ENCODE peak calls at places on chromosomes 6 and 20, in five cellular contexts. One of them, this sample, is unnamed.

GRCh38 chr6:63058601-63059000 is 152.7 kb upstream of the FKBP1C start:
- DNase-seq in neuronal stem cell: no peak
- DNase-seq in mesendoderm: peak; percentile 79
- DNase-seq in IMR-90: no peak
- DNase-seq in H9: no peak
- DNase-seq in this sample: no peak

GRCh38 chr6:6820688-6821238 is 232.2 kb downstream of the LY86 start:
- DNase-seq in neuronal stem cell: peak; percentile 33
- DNase-seq in mesendoderm: peak; percentile 74
- DNase-seq in IMR-90: no peak
- DNase-seq in H9: peak; percentile 78
- DNase-seq in this sample: no peak

GRCh38 chr20:5642155-5642981 is 107.8 kb upstream of the SHLD1 start:
- DNase-seq in neuronal stem cell: no peak
- DNase-seq in mesendoderm: no peak
- DNase-seq in IMR-90: no peak
- DNase-seq in H9: no peak
- DNase-seq in this sample: peak; percentile 66

GRCh38 chr6:151014404-151015150 is 149.1 kb downstream of the MTHFD1L start:
- DNase-seq in neuronal stem cell: peak; percentile 60
- DNase-seq in mesendoderm: peak; percentile 80
- DNase-seq in IMR-90: peak; percentile 71
- DNase-seq in H9: peak; percentile 83
- DNase-seq in this sample: peak; percentile 66

GRCh38 chr6:42627044-42627443 is 63.2 kb downstream of the UBR2 start:
- DNase-seq in neuronal stem cell: no peak
- DNase-seq in mesendoderm: no peak
- DNase-seq in IMR-90: no peak
- DNase-seq in H9: no peak
- DNase-seq in this sample: no peak

GRCh38 chr20:1879369-1879768 is 15.8 kb upstream of the SIRPA start:
- DNase-seq in neuronal stem cell: no peak
- DNase-seq in mesendoderm: no peak
- DNase-seq in IMR-90: no peak
- DNase-seq in H9: no peak
- DNase-seq in this sample: no peak

GRCh38 chr6:132007474-132008190 is 56.5 kb upstream of the CCN2 start:
- DNase-seq in neuronal stem cell: no peak
- DNase-seq in mesendoderm: no peak
- DNase-seq in IMR-90: peak; percentile 83
- DNase-seq in H9: no peak
- DNase-seq in this sample: peak; percentile 17

GRCh38 chr6:85637579-85637978 is 5.1 kb downstream of the SYNCRIP start:
- DNase-seq in neuronal stem cell: no peak
- DNase-seq in mesendoderm: no peak
- DNase-seq in IMR-90: no peak
- DNase-seq in H9: no peak
- DNase-seq in this sample: no peak

GRCh38 chr6:106300944-106301343 is 24.6 kb downstream of the ATG5 start:
- DNase-seq in neuronal stem cell: no peak
- DNase-seq in mesendoderm: peak; percentile 38
- DNase-seq in IMR-90: peak; percentile 65
- DNase-seq in H9: no peak
- DNase-seq in this sample: peak; percentile 61

GRCh38 chr6:47071681-47072080 is 29.5 kb upstream of the ADGRF1 start:
- DNase-seq in neuronal stem cell: no peak
- DNase-seq in mesendoderm: no peak
- DNase-seq in IMR-90: no peak
- DNase-seq in H9: no peak
- DNase-seq in this sample: no peak

GRCh38 chr6:84581494-84582259 is 182.7 kb downstream of the TBX18 start:
- DNase-seq in neuronal stem cell: no peak
- DNase-seq in mesendoderm: no peak
- DNase-seq in IMR-90: peak; percentile 73
- DNase-seq in H9: no peak
- DNase-seq in this sample: peak; percentile 91

DNA sequence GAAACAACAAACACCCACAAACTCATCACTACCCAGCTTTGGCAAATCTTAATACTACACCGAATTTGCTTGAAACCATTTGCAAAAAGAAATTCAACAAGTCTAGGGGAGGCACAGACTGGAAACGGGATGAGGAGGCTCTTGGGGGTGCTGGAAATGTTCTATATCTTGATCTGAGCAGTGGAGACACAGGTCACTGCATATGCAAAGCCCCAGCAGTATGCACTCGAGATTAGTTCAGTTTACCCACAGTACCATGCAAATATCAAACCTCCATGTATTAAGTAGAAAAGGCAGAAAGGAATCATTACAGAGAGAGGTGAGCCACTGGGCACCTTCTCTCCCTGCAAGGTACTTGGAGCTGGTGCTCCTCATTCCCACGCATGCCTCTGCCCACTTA is 75.9 kb downstream of the PREX1 start:
- DNase-seq in neuronal stem cell: no peak
- DNase-seq in mesendoderm: no peak
- DNase-seq in IMR-90: no peak
- DNase-seq in H9: no peak
- DNase-seq in this sample: no peak
- H3K18ac ChIP-seq in neuronal stem cell: no peak overlapping the region
- H3K18ac ChIP-seq in mesendoderm: no peak overlapping the region
- H3K18ac ChIP-seq in IMR-90: no peak overlapping the region
- H3K18ac ChIP-seq in H9: no peak overlapping the region
- H3K18ac ChIP-seq in this sample: no peak overlapping the region

DNA sequence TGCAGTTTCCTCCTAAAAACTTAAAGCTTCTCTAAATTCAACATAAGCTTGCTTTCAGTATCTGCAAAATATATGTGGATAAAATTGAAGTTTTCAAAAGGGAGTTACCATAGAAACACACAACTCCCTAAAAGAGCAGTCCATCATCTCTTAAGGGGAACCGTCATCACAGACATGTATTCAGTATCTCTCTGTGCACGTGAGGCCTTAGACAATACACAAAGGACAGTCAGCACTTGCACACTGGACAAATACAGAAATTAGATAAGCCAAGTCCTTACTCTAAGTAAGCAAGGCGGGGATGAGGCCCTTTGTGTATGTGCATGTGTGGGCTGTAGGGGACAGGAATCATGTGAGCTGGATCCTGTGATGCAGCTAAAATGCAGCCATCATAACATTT is 136.6 kb downstream of the BACH2 start:
- DNase-seq in neuronal stem cell: no peak
- DNase-seq in mesendoderm: no peak
- DNase-seq in IMR-90: no peak
- DNase-seq in H9: no peak
- DNase-seq in this sample: no peak
- H3K18ac ChIP-seq in neuronal stem cell: no peak overlapping the region
- H3K18ac ChIP-seq in mesendoderm: no peak overlapping the region
- H3K18ac ChIP-seq in IMR-90: no peak overlapping the region
- H3K18ac ChIP-seq in H9: no peak overlapping the region
- H3K18ac ChIP-seq in this sample: no peak overlapping the region

GRCh38 chr20:61312909-61313308 is 60.8 kb downstream of the CDH4 start:
- DNase-seq in neuronal stem cell: no peak
- DNase-seq in mesendoderm: no peak
- DNase-seq in IMR-90: no peak
- DNase-seq in H9: no peak
- DNase-seq in this sample: no peak
- H3K18ac ChIP-seq in neuronal stem cell: peak overlapping the region; percentile 78
- H3K18ac ChIP-seq in mesendoderm: no peak overlapping the region
- H3K18ac ChIP-seq in IMR-90: no peak overlapping the region
- H3K18ac ChIP-seq in H9: no peak overlapping the region
- H3K18ac ChIP-seq in this sample: no peak overlapping the region

GRCh38 chr20:45340951-45341350 is 7.3 kb downstream of the SDC4 start:
- DNase-seq in neuronal stem cell: no peak
- DNase-seq in mesendoderm: peak; percentile 64
- DNase-seq in IMR-90: no peak
- DNase-seq in H9: peak; percentile 55
- DNase-seq in this sample: no peak

GRCh38 chr20:45340236-45340847 is 7.9 kb downstream of the SDC4 start:
- DNase-seq in neuronal stem cell: no peak
- DNase-seq in mesendoderm: peak; percentile 58
- DNase-seq in IMR-90: no peak
- DNase-seq in H9: no peak
- DNase-seq in this sample: no peak

GRCh38 chr20:45342863-45343444 is 5.3 kb downstream of the SDC4 start:
- DNase-seq in neuronal stem cell: no peak
- DNase-seq in mesendoderm: no peak
- DNase-seq in IMR-90: no peak
- DNase-seq in H9: no peak
- DNase-seq in this sample: no peak

GRCh38 chr20:45341939-45342862 is 6.0 kb downstream of the SDC4 start:
- DNase-seq in neuronal stem cell: no peak
- DNase-seq in mesendoderm: peak; percentile 98
- DNase-seq in IMR-90: peak; percentile 74
- DNase-seq in H9: peak; percentile 82
- DNase-seq in this sample: peak; percentile 77

DNA sequence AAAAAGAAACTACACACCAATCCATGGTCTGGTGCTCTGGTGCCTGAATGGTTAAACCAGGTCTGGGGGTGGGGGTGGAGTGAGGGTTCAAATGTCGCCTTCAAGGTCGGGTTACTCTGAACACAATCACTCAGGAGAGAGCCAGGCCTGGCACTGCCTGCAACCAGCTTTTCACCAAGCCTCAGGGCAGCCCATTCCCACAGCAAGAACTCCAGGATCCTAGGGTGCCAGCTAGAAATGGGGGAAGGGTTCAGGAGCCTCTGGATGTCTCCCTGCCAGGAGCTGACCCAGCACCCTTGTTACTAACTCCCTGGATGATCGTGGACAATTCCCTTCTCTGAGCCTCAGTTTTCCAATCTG is 6.7 kb downstream of the SDC4 start:
- DNase-seq in neuronal stem cell: no peak
- DNase-seq in mesendoderm: no peak
- DNase-seq in IMR-90: no peak
- DNase-seq in H9: no peak
- DNase-seq in this sample: no peak
- H3K18ac ChIP-seq in neuronal stem cell: peak overlapping the region; percentile 20
- H3K18ac ChIP-seq in mesendoderm: peak overlapping the region; percentile 75
- H3K18ac ChIP-seq in IMR-90: peak overlapping the region; percentile 17
- H3K18ac ChIP-seq in H9: no peak overlapping the region
- H3K18ac ChIP-seq in this sample: peak overlapping the region; percentile 60

GRCh38 chr20:37525810-37526209 is 1.9 kb downstream of the BLCAP start:
- DNase-seq in neuronal stem cell: no peak
- DNase-seq in mesendoderm: no peak
- DNase-seq in IMR-90: no peak
- DNase-seq in H9: no peak
- DNase-seq in this sample: no peak
- H3K18ac ChIP-seq in neuronal stem cell: no peak overlapping the region
- H3K18ac ChIP-seq in mesendoderm: peak overlapping the region; percentile 25
- H3K18ac ChIP-seq in IMR-90: no peak overlapping the region
- H3K18ac ChIP-seq in H9: no peak overlapping the region
- H3K18ac ChIP-seq in this sample: no peak overlapping the region

DNA sequence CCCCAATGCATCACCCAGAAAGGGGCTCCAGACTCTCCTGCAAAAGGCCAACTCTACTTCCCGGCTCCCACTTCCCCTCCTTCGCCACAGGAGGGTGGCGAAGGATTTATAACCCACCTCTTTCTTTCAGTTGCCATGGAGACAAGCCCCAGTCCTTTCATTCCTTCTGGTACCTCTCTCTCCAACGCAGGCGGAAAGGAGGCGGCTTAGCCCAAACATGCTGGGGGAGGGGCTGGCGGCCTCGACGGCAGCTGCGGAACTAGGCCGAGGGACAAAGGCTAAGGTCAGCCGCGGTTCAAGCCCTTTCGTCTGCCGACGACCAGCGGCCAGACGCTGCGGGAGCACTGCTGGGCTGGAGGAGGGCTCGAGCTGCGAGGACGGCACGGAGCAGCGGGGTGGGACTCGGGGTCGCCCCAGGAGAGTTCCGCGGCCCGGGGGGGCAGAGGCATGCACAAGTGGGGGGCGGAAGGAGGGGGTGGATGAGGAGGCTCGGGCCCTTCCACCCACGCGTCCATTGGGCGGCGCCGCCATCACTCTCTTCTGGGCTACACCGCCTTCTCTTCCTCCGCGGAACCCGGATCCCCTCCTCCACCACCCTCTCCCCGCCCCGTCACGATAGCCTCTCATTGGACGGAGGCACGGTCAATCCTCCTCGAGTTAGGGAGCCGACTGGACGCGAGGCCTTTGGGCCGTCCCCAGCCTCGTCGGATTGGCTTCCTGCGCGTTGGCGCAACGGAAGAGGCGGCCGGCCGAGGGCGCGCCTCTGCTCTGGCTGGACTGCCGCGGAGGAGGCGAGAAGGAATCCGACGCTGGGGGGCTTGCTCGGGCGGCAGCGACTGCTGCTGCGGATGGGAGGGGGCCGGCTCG is at the start of gene PANK2:
- DNase-seq in neuronal stem cell: peak; percentile 99
- DNase-seq in mesendoderm: peak; percentile 100
- DNase-seq in IMR-90: peak; percentile 98
- DNase-seq in H9: peak; percentile 99
- DNase-seq in this sample: peak; percentile 99
- H3K18ac ChIP-seq in neuronal stem cell: peak within 1 kb of the TSS; percentile 100
- H3K18ac ChIP-seq in mesendoderm: peak within 1 kb of the TSS; percentile 98
- H3K18ac ChIP-seq in IMR-90: peak within 1 kb of the TSS; percentile 76
- H3K18ac ChIP-seq in H9: peak within 1 kb of the TSS; percentile 99
- H3K18ac ChIP-seq in this sample: peak within 1 kb of the TSS; percentile 100